ENCODE peak calls at places on chromosomes 7 and 10, in four cellular contexts. H, W, U and X are unnamed samples.

GRCh38 chr10:84539244-84539643 is 210.9 kb downstream of the CCSER2 start:
- DNase-seq in H (peak; percentile 14), W (no peak), U (no peak), X (no peak)

GRCh38 chr7:36784991-36785940 is 61.0 kb upstream of the AOAH start:
- DNase-seq in H (no peak), W (no peak), U (no peak), X (no peak)

GRCh38 chr7:1665721-1666250 is 4.3 kb upstream of the ELFN1 start:
- DNase-seq in H (no peak), W (peak; percentile 78), U (no peak), X (no peak)

GRCh38 chr10:118629211-118629610 is 33.8 kb upstream of the PRLHR start:
- DNase-seq in H (no peak), W (no peak), U (no peak), X (no peak)

GRCh38 chr10:121928528-121928884 is 675 bp upstream of the ATE1 start:
- DNase-seq in H (no peak), W (no peak), U (no peak), X (no peak)

GRCh38 chr10:19730848-19731247 is 85.4 kb upstream of the PLXDC2 start:
- DNase-seq in H (no peak), W (no peak), U (no peak), X (no peak)

GRCh38 chr7:140609646-140610045 is 31.0 kb downstream of the DENND2A start:
- DNase-seq in H (no peak), W (no peak), U (no peak), X (no peak)

GRCh38 chr7:127876393-127876792 is 154.8 kb downstream of the LRRC4 start:
- DNase-seq in H (no peak), W (no peak), U (no peak), X (no peak)

GRCh38 chr10:30013684-30014246 is 45.6 kb downstream of the JCAD start:
- DNase-seq in H (no peak), W (peak; percentile 51), U (no peak), X (no peak)

GRCh38 chr10:98486421-98486820 is 39.7 kb upstream of the HPS1 start:
- DNase-seq in H (no peak), W (no peak), U (no peak), X (no peak)

GRCh38 chr7:106623846-106624245 is 37.1 kb downstream of the CCDC71L start:
- DNase-seq in H (peak; percentile 80), W (no peak), U (no peak), X (peak; percentile 28)

GRCh38 chr10:14429043-14429713 is 98.5 kb upstream of the FRMD4A start:
- DNase-seq in H (no peak), W (no peak), U (no peak), X (no peak)

GRCh38 chr10:70738425-70739121 is 46.6 kb downstream of the TBATA start:
- DNase-seq in H (no peak), W (no peak), U (no peak), X (no peak)

GRCh38 chr7:80729586-80730320 is 91.3 kb downstream of the CD36 start:
- DNase-seq in H (peak; percentile 75), W (no peak), U (no peak), X (no peak)

GRCh38 chr7:92478095-92478494 is 349 bp upstream of the ERVW-1 start:
- DNase-seq in H (no peak), W (no peak), U (no peak), X (no peak)

GRCh38 chr10:30247704-30248103 is 101.4 kb downstream of the MTPAP start:
- DNase-seq in H (no peak), W (no peak), U (no peak), X (no peak)

GRCh38 chr10:19877466-19878255 is 61.4 kb downstream of the PLXDC2 start:
- DNase-seq in H (no peak), W (no peak), U (no peak), X (no peak)

GRCh38 chr7:27151341-27151944 is 940 bp downstream of the HOXA3 start:
- DNase-seq in H (no peak), W (no peak), U (no peak), X (no peak)

GRCh38 chr10:46514431-46514861 is 42.0 kb downstream of the GPRIN2 start:
- DNase-seq in H (no peak), W (no peak), U (peak; percentile 84), X (no peak)

GRCh38 chr10:111207525-111207924 is 130.7 kb downstream of the ADRA2A start:
- DNase-seq in H (no peak), W (no peak), U (no peak), X (no peak)

GRCh38 chr10:116685807-116686206 is 56.6 kb downstream of the HSPA12A start:
- DNase-seq in H (no peak), W (no peak), U (no peak), X (no peak)

GRCh38 chr7:128444242-128444641 is 11.4 kb upstream of the HILPDA start:
- DNase-seq in H (no peak), W (no peak), U (no peak), X (no peak)

GRCh38 chr7:48847896-48848295 is 76.5 kb upstream of the CDC14C start:
- DNase-seq in H (no peak), W (no peak), U (no peak), X (no peak)

GRCh38 chr7:143901360-143901709 is 641 bp downstream of the TCAF1 start:
- DNase-seq in H (no peak), W (peak; percentile 66), U (no peak), X (no peak)

GRCh38 chr10:46305986-46306385 is 19.2 kb downstream of the ANTXRL start:
- DNase-seq in H (no peak), W (no peak), U (no peak), X (no peak)

GRCh38 chr7:86920154-86920553 is 139.3 kb downstream of the ELAPOR2 start:
- DNase-seq in H (no peak), W (no peak), U (no peak), X (no peak)

GRCh38 chr7:151272410-151272809 is 23.9 kb upstream of the SMARCD3 start:
- DNase-seq in H (no peak), W (no peak), U (no peak), X (no peak)

GRCh38 chr7:151053091-151053490 is 4.6 kb downstream of the CDK5 start:
- DNase-seq in H (no peak), W (no peak), U (no peak), X (no peak)

GRCh38 chr7:44293561-44294324 is 31.7 kb downstream of the CAMK2B start:
- DNase-seq in H (no peak), W (no peak), U (no peak), X (no peak)

GRCh38 chr7:73577627-73578341 is 595 bp downstream of the TBL2 start:
- DNase-seq in H (no peak), W (no peak), U (no peak), X (no peak)

GRCh38 chr7:91310829-91311460 is 46.7 kb downstream of the FZD1 start:
- DNase-seq in H (peak; percentile 61), W (no peak), U (no peak), X (no peak)

GRCh38 chr10:73456187-73456890 is 23.0 kb upstream of the MSS51 start:
- DNase-seq in H (no peak), W (peak; percentile 54), U (no peak), X (no peak)

GRCh38 chr7:14825909-14826308 is 76.6 kb downstream of the DGKB start:
- DNase-seq in H (no peak), W (no peak), U (no peak), X (no peak)

GRCh38 chr10:132891313-132891712 is 51.1 kb downstream of the CFAP46 start:
- DNase-seq in H (no peak), W (no peak), U (no peak), X (no peak)

GRCh38 chr7:135192914-135193536 is 18.3 kb downstream of the WDR91 start:
- DNase-seq in H (no peak), W (no peak), U (no peak), X (no peak)

GRCh38 chr7:50588937-50589336 is 23.7 kb upstream of the DDC start:
- DNase-seq in H (no peak), W (no peak), U (peak; percentile 59), X (no peak)

GRCh38 chr7:71735961-71736556 is 604.1 kb downstream of the GALNT17 start:
- DNase-seq in H (peak; percentile 10), W (peak; percentile 86), U (peak; percentile 86), X (peak; percentile 51)

GRCh38 chr10:79070611-79071534 is 2.1 kb downstream of the ZMIZ1 start:
- DNase-seq in H (peak; percentile 79), W (peak; percentile 94), U (peak; percentile 89), X (no peak)
- TF ChIP-seq CTCF in H (no peak), W (peak; percentile 11), U (no peak), X (no peak)

DNA sequence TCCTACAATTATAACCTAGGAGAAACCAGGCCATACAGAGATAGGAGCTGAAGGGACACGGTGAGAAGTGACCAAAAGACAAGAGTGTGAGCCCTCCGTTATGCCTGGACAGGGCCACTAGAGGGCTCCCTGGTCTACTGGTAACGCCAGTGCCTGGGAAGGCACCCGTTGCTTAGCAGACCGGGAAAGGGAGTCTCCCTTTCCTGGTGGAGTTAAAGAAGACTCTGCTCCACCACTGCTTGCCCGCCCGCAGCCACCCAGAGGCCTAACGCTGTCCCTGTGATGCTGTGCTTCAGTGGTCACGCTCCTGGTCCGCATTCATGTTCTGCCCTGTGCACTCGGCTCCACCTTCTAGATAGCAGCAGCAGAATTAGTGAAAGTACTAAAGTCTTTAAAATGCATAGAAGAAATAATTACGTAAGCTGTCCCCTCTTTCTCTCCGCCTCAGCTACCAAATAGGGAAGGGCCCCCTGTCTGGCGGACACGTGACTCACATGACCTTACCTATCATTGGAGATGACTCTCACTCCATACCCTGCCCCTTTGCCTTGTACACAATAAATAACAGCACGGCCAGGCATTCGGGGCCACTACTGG is 34.8 kb downstream of the GRID2IP start:
- DNase-seq in H (peak; percentile 63), W (peak; percentile 90), U (peak; percentile 94), X (peak; percentile 75)
- TF ChIP-seq CTCF in H (peak; percentile 90), W (peak; percentile 95), U (peak; percentile 84), X (peak; percentile 98)

DNA sequence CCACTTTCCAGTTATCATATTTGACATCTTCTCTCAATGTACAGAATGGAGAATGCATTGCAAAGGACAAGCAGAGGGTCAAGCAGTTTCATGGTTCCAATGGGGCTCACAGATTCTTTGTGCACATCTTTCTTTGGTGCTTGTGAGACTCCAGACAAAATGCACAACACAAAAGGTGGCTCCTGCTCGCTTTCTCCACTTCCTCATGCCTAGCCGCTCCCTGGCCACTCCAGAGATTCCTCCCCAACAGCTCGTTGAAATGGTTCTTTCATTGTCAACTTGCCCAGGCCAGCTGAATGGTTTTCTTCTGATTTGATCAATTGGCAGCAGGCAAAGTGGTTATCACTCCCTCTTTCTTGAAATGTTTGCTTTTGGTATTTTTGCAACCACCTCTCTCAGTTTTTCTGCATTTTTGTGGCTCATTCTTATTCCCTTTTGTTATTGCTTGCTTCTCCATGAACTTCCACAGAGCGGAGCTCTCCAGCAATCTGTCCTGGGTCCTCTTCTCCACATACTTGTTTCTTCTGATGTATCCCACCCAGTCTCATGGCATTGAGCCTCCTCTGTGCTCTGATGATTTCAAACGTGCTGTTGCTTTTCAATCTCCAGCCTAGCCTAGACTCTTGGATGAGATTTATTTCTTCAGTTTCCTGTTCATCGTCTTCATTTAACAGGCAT is 507.8 kb upstream of the MKI67 start:
- DNase-seq in H (no peak), W (peak; percentile 28), U (no peak), X (no peak)
- TF ChIP-seq CTCF in H (no peak), W (peak; percentile 40), U (no peak), X (peak; percentile 40)

DNA sequence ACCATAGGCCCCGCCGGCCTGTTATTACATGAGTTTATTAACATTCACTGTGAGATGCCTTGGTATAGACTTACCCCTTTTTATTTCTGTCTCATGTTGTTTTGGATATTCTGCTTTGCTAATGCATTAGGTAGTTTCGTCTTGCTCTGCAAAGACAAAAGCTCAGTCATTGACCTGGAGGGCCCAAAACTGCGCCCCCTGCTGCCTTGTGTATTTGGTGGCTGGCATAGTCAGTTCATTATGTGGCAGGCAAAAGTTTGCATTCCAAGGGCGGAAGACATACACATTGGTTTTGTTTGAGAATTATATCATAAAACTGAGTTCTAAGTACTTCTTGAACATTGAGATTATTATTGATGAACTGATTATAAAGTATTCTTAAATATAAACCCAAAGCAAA is 372.5 kb downstream of the SDK1 start:
- DNase-seq in H (no peak), W (peak; percentile 69), U (no peak), X (no peak)
- TF ChIP-seq CTCF in H (peak; percentile 30), W (peak; percentile 24), U (peak; percentile 46), X (peak; percentile 78)

GRCh38 chr10:43230101-43230908 is 36.6 kb downstream of the RASGEF1A start:
- DNase-seq in H (no peak), W (no peak), U (peak; percentile 78), X (no peak)
- TF ChIP-seq CTCF in H (no peak), W (no peak), U (no peak), X (no peak)